ENCODE peak calls at places on chromosome 22, in ten cellular contexts. N is stomach, I is OCI-LY7, U is A673, M is Peyer's patch, G is fibroblast of the aortic adventitia, Q is astrocyte of the spinal cord, O is upper lobe of right lung, V is MM.1S, F is lung. T is an unnamed sample.

GRCh38 chr22:45651931-45652528 is 19.6 kb upstream of the ATXN10 start:
- DNase-seq in N (no peak), G (no peak), M (no peak), V (no peak), Q (no peak), F (no peak), I (no peak), O (no peak), U (no peak), T (no peak)

GRCh38 chr22:48531721-48532435 is 1295.8 kb downstream of the BRD1 start:
- DNase-seq in I (no peak), F (no peak), N (no peak), V (no peak), G (no peak), Q (no peak), U (peak), M (no peak), O (no peak), T (no peak)

GRCh38 chr22:30830907-30831306 is 136.2 kb downstream of the OSBP2 start:
- DNase-seq in U (peak), N (peak), Q (peak), I (no peak), F (no peak), G (peak), O (no peak), M (no peak), V (no peak), T (peak)

GRCh38 chr22:19757140-19757984 is 3.2 kb upstream of the TBX1 start:
- DNase-seq in N (no peak), M (peak), I (peak), Q (no peak), U (no peak), G (no peak), O (no peak), V (peak), F (no peak), T (no peak)

GRCh38 chr22:32617883-32618282 is 143.3 kb downstream of the FBXO7 start:
- DNase-seq in U (no peak), F (no peak), V (no peak), M (no peak), O (no peak), Q (no peak), I (no peak), G (peak), N (no peak), T (peak)

GRCh38 chr22:35510481-35510934 is 30.1 kb upstream of the RASD2 start:
- DNase-seq in V (no peak), G (no peak), O (no peak), M (no peak), U (no peak), F (no peak), Q (no peak), N (no peak), I (no peak), T (peak)

GRCh38 chr22:41621911-41622179 is 750 bp downstream of the XRCC6 start:
- DNase-seq in F (no peak), N (no peak), G (no peak), M (no peak), U (no peak), Q (no peak), V (no peak), O (no peak), I (no peak), T (no peak)

GRCh38 chr22:44431256-44431655 is 66.8 kb downstream of the RTL6 start:
- DNase-seq in O (no peak), M (no peak), N (no peak), I (no peak), F (no peak), G (no peak), V (no peak), Q (no peak), U (no peak), T (no peak)

GRCh38 chr22:43919106-43919965 is 4.3 kb upstream of the PNPLA3 start:
- DNase-seq in I (no peak), Q (peak), N (peak), U (no peak), F (no peak), M (no peak), V (no peak), O (no peak), G (peak), T (no peak)

GRCh38 chr22:39731881-39732555 is 161.5 kb downstream of the CACNA1I start:
- DNase-seq in F (no peak), I (no peak), G (no peak), V (no peak), U (no peak), O (peak), N (no peak), Q (no peak), M (no peak), T (no peak)

GRCh38 chr22:36244522-36245391 is 5.4 kb upstream of the APOL2 start:
- DNase-seq in O (no peak), Q (peak), G (peak), M (no peak), V (no peak), F (no peak), I (no peak), N (no peak), U (no peak), T (no peak)

GRCh38 chr22:37007666-37008065 is 11.6 kb downstream of the TST start:
- DNase-seq in U (no peak), G (no peak), V (no peak), M (no peak), N (no peak), I (no peak), Q (no peak), O (no peak), F (no peak), T (no peak)

GRCh38 chr22:20584872-20585639 is 77.6 kb downstream of the MED15 start:
- DNase-seq in M (no peak), O (no peak), V (no peak), G (peak), Q (no peak), N (no peak), I (no peak), U (no peak), F (no peak), T (no peak)

GRCh38 chr22:36745301-36745995 is 30.5 kb downstream of the IFT27 start:
- DNase-seq in G (no peak), Q (no peak), I (no peak), U (no peak), M (no peak), V (no peak), O (peak), N (no peak), F (no peak), T (no peak)

GRCh38 chr22:37167981-37168647 is 18.4 kb upstream of the IL2RB start:
- DNase-seq in V (peak), U (no peak), N (no peak), M (no peak), I (no peak), Q (no peak), G (no peak), F (no peak), O (no peak), T (no peak)

GRCh38 chr22:44578516-44579230 is 80.6 kb upstream of the RTL6 start:
- DNase-seq in Q (no peak), F (no peak), M (no peak), N (no peak), U (no peak), I (no peak), G (no peak), O (peak), V (no peak), T (no peak)

GRCh38 chr22:27959335-27960090 is 40.5 kb upstream of the PITPNB start:
- DNase-seq in U (no peak), O (no peak), N (no peak), M (no peak), I (no peak), F (no peak), V (no peak), G (no peak), Q (no peak), T (no peak)

GRCh38 chr22:41352058-41352457 is 29.7 kb upstream of the TEF start:
- DNase-seq in U (peak), G (peak), Q (peak), V (no peak), F (no peak), M (no peak), I (no peak), N (no peak), O (no peak), T (peak)

GRCh38 chr22:44191036-44191454 is 10.3 kb downstream of the PARVG start:
- DNase-seq in V (no peak), O (peak), F (no peak), G (peak), M (peak), I (no peak), N (no peak), U (no peak), Q (no peak), T (no peak)

GRCh38 chr22:27387561-27387960 is 414.0 kb downstream of the MN1 start:
- DNase-seq in U (no peak), N (no peak), I (peak), M (peak), O (no peak), Q (no peak), F (no peak), V (no peak), G (no peak), T (no peak)

GRCh38 chr22:19734837-19735382 is 11.6 kb downstream of the GP1BB start:
- DNase-seq in O (no peak), F (no peak), V (no peak), I (no peak), M (no peak), G (no peak), N (no peak), Q (no peak), U (no peak), T (no peak)

GRCh38 chr22:20130319-20130718 is 1.3 kb upstream of the ZDHHC8 start:
- DNase-seq in O (no peak), F (no peak), N (no peak), G (no peak), Q (no peak), V (peak), U (no peak), M (no peak), I (no peak), T (no peak)

GRCh38 chr22:44448271-44448780 is 49.7 kb downstream of the RTL6 start:
- DNase-seq in G (peak), O (peak), I (no peak), N (peak), M (no peak), V (no peak), U (peak), Q (peak), F (no peak), T (peak)

GRCh38 chr22:45934659-45935341 is 42.2 kb downstream of the WNT7B start:
- DNase-seq in M (no peak), I (no peak), U (peak), F (peak), O (no peak), V (no peak), Q (peak), N (peak), G (peak), T (peak)

GRCh38 chr22:37887610-37888378 is 18.3 kb upstream of the MICALL1 start:
- DNase-seq in N (no peak), F (peak), I (no peak), Q (peak), V (no peak), G (peak), M (no peak), U (peak), O (no peak), T (peak)

GRCh38 chr22:39520874-39521857 is 804 bp downstream of the ATF4 start:
- DNase-seq in Q (peak), I (peak), V (peak), O (peak), M (peak), N (peak), U (peak), G (peak), F (peak), T (peak)

GRCh38 chr22:36562261-36562835 is 33.4 kb upstream of the EIF3D start:
- DNase-seq in U (no peak), G (peak), O (no peak), M (no peak), F (no peak), N (peak), Q (peak), I (no peak), V (no peak), T (no peak)

GRCh38 chr22:33851985-33852384 is 68.3 kb downstream of the LARGE1 start:
- DNase-seq in O (no peak), Q (no peak), M (no peak), V (no peak), I (no peak), F (no peak), G (no peak), U (no peak), N (peak), T (peak)
- H3K4me3 ChIP-seq in O (no peak), Q (no peak), M (no peak), V (no peak), I (no peak), F (no peak), G (no peak), U (no peak), N (no peak), T (no peak)

GRCh38 chr22:23857606-23858483 is at the start of gene SLC2A11:
- DNase-seq in F (peak), N (peak), G (peak), Q (peak), M (peak), O (peak), U (peak), V (peak), I (peak), T (peak)
- TF ChIP-seq CTCF in F (peak), N (no peak), G (peak), Q (peak), M (peak), O (peak), U (peak), V (peak), I (peak), T (peak)

GRCh38 chr22:49956418-49956770 is 4.2 kb upstream of the PIM3 start:
- DNase-seq in V (peak), M (no peak), N (peak), I (no peak), U (no peak), G (no peak), F (no peak), O (peak), Q (no peak), T (no peak)

GRCh38 chr22:49958462-49958921 is 2.1 kb upstream of the PIM3 start:
- DNase-seq in O (peak), Q (no peak), G (no peak), F (no peak), U (no peak), N (peak), I (no peak), V (no peak), M (no peak), T (no peak)

GRCh38 chr22:49955581-49956417 is 4.8 kb upstream of the PIM3 start:
- DNase-seq in V (peak), O (no peak), Q (no peak), N (no peak), G (no peak), F (no peak), M (no peak), U (no peak), I (no peak), T (no peak)

GRCh38 chr22:49957826-49958461 is 2.6 kb upstream of the PIM3 start:
- DNase-seq in F (peak), V (peak), I (no peak), U (no peak), O (peak), G (no peak), Q (no peak), N (peak), M (no peak), T (no peak)

DNA sequence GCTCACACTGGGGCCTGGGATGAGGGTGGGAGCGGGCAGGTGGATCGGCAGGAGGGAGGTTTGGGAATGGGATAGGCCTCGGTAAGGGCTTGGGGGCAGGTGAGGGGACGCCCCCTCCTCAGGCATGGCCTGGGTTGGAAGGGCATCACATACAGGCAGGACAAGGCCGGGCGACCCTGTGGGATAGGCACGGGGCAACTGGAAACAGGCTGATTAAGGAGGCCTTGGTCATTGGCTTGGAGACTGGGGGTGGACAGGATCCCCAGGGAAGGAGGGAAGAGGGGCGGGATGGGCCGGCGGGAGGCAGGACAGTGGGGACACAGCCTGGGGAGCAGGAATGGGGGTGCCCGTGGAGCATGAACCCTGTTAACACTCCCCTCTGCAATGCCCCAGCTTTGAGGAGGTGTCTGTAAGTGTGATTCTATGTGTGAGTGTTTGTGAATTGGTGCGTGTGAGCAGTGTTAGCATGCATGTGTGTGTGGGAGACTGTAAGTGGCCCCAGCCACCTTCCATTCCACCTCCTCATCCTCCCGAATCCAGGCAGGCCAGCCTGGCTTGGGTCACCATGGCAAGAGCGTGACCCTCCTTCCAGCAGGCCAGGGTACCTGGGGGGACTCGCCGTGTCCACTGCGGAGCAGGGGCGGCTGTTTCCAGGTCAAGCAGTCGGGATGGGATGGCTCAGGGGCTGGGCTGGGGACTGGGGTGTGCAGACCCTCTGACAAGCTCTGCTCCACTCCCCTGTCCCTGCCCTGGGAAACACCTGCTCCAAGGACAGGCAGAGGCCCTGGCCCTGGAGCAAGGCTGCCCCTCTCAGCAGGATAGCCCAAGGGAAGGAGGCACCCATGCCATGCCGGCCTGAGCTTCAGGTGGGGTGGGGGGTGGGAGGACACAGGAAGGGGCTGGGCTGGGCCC is 3.4 kb upstream of the PIM3 start:
- DNase-seq in G (no peak), M (no peak), I (no peak), N (peak), Q (no peak), F (no peak), O (peak), U (no peak), V (peak), T (no peak)
- H3K4me3 ChIP-seq in G (no peak), M (no peak), I (no peak), N (no peak), Q (no peak), F (no peak), O (no peak), U (no peak), V (no peak), T (no peak)

GRCh38 chr22:17888855-17889254 is 114.6 kb upstream of the BID start:
- DNase-seq in N (no peak), M (no peak), F (no peak), V (no peak), Q (peak), O (no peak), U (no peak), G (no peak), I (peak), T (peak)
- TF ChIP-seq CTCF in N (no peak), M (no peak), F (no peak), V (no peak), Q (peak), O (no peak), U (peak), G (peak), I (peak), T (peak)

GRCh38 chr22:42880815-42881214 is 23.7 kb upstream of the ARFGAP3 start:
- DNase-seq in I (no peak), V (no peak), U (peak), O (no peak), M (no peak), F (no peak), G (no peak), N (no peak), Q (no peak), T (no peak)

GRCh38 chr22:42883121-42883520 is 26.0 kb upstream of the ARFGAP3 start:
- DNase-seq in N (no peak), F (no peak), O (no peak), I (no peak), M (no peak), G (no peak), U (no peak), Q (no peak), V (no peak), T (no peak)

GRCh38 chr22:42881982-42882656 is 25.0 kb upstream of the ARFGAP3 start:
- DNase-seq in U (no peak), F (no peak), N (peak), M (no peak), V (no peak), I (peak), G (no peak), O (no peak), Q (no peak), T (no peak)

GRCh38 chr22:42879371-42880021 is 22.4 kb upstream of the ARFGAP3 start:
- DNase-seq in I (no peak), F (no peak), Q (no peak), G (no peak), O (no peak), U (no peak), V (no peak), M (no peak), N (no peak), T (no peak)

DNA sequence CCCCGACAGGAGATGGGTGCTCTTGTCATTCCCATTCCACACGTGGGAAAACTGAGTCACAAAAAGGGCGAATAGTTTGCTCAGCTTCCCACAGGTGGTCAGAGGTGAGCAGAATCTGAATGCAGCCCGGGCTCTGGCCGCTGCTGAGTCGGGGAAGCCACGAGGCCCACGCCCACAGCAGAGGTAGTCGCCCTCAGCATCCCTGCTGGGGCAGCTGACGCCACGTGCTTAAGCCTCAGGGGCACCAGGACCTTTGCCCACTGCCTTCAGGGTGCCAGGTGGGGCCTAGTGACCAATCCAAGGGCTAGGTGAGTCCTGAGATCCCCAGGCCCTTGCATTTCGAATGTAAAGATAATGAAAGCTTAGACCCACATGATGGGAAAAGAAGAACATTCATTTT is 24.2 kb upstream of the ARFGAP3 start:
- DNase-seq in O (no peak), V (no peak), G (no peak), Q (no peak), U (no peak), M (no peak), N (no peak), F (no peak), I (no peak), T (no peak)
- H3K4me3 ChIP-seq in O (no peak), V (no peak), G (no peak), Q (no peak), U (no peak), M (no peak), N (no peak), F (no peak), I (no peak), T (no peak)

GRCh38 chr22:24119476-24119875 is 61.8 kb upstream of the SUSD2 start:
- DNase-seq in V (no peak), I (no peak), M (no peak), F (no peak), G (no peak), Q (no peak), U (no peak), N (no peak), O (no peak), T (no peak)
- TF ChIP-seq CTCF in V (no peak), I (no peak), M (no peak), F (no peak), G (no peak), Q (no peak), U (no peak), N (no peak), O (no peak), T (no peak)

GRCh38 chr22:21958360-21959273 is 6.0 kb upstream of the PPM1F start:
- DNase-seq in I (no peak), M (no peak), Q (no peak), F (no peak), V (no peak), N (no peak), G (no peak), U (no peak), O (no peak), T (no peak)
- H3K4me3 ChIP-seq in I (no peak), M (no peak), Q (no peak), F (no peak), V (no peak), N (no peak), G (no peak), U (no peak), O (no peak), T (no peak)

T was measured in fibroblast of villous mesenchyme.